ENCODE peak calls at places on chromosomes 3 and 15, in four cellular contexts. One of them, this sample, is unnamed.

GRCh38 chr3:113274425-113274824 is 63.1 kb downstream of the BOC start:
- DNase-seq in K562: no peak
- DNase-seq in HCT116: no peak
- DNase-seq in HepG2: no peak
- DNase-seq in this sample: no peak

GRCh38 chr3:125143982-125144652 is 68.4 kb downstream of the SLC12A8 start:
- DNase-seq in K562: no peak
- DNase-seq in HCT116: no peak
- DNase-seq in HepG2: no peak
- DNase-seq in this sample: no peak

GRCh38 chr3:177770821-177771220 is 573.5 kb upstream of the TBL1XR1 start:
- DNase-seq in K562: no peak
- DNase-seq in HCT116: no peak
- DNase-seq in HepG2: no peak
- DNase-seq in this sample: no peak

GRCh38 chr15:28098766-28099554 is at the start of gene OCA2:
- DNase-seq in K562: peak; percentile 98
- DNase-seq in HCT116: no peak
- DNase-seq in HepG2: peak; percentile 51
- DNase-seq in this sample: no peak

GRCh38 chr3:144112036-144112435 is 140.4 kb downstream of the DIPK2A start:
- DNase-seq in K562: no peak
- DNase-seq in HCT116: no peak
- DNase-seq in HepG2: no peak
- DNase-seq in this sample: no peak

GRCh38 chr15:92001307-92001706 is 147.8 kb downstream of the SLCO3A1 start:
- DNase-seq in K562: no peak
- DNase-seq in HCT116: no peak
- DNase-seq in HepG2: no peak
- DNase-seq in this sample: no peak

GRCh38 chr3:24454862-24455261 is 39.8 kb downstream of the THRB start:
- DNase-seq in K562: no peak
- DNase-seq in HCT116: no peak
- DNase-seq in HepG2: no peak
- DNase-seq in this sample: no peak

GRCh38 chr3:81749285-81749684 is 12.2 kb downstream of the GBE1 start:
- DNase-seq in K562: no peak
- DNase-seq in HCT116: no peak
- DNase-seq in HepG2: no peak
- DNase-seq in this sample: no peak

GRCh38 chr3:170778240-170779217 is 91.5 kb downstream of the RPL22L1 start:
- DNase-seq in K562: peak; percentile 30
- DNase-seq in HCT116: no peak
- DNase-seq in HepG2: no peak
- DNase-seq in this sample: no peak

GRCh38 chr15:85312925-85313324 is 67.5 kb upstream of the AKAP13 start:
- DNase-seq in K562: no peak
- DNase-seq in HCT116: no peak
- DNase-seq in HepG2: peak; percentile 41
- DNase-seq in this sample: no peak

GRCh38 chr3:180011927-180012326 is 24.8 kb downstream of the PEX5L start:
- DNase-seq in K562: no peak
- DNase-seq in HCT116: no peak
- DNase-seq in HepG2: no peak
- DNase-seq in this sample: no peak

GRCh38 chr3:4981688-4982494 is 2.7 kb downstream of the BHLHE40 start:
- DNase-seq in K562: no peak
- DNase-seq in HCT116: no peak
- DNase-seq in HepG2: peak; percentile 70
- DNase-seq in this sample: no peak

GRCh38 chr3:150607267-150608065 is 4.3 kb downstream of the SELENOT start:
- DNase-seq in K562: no peak
- DNase-seq in HCT116: no peak
- DNase-seq in HepG2: peak; percentile 38
- DNase-seq in this sample: no peak

GRCh38 chr15:82540055-82540983 is at the start of gene RPS17:
- DNase-seq in K562: peak; percentile 99
- DNase-seq in HCT116: peak; percentile 91
- DNase-seq in HepG2: peak; percentile 88
- DNase-seq in this sample: peak; percentile 82

GRCh38 chr15:36643551-36643950 is 64.1 kb downstream of the CDIN1 start:
- DNase-seq in K562: no peak
- DNase-seq in HCT116: peak; percentile 18
- DNase-seq in HepG2: no peak
- DNase-seq in this sample: no peak

GRCh38 chr3:130517541-130517940 is 564 bp downstream of the COL6A6 start:
- DNase-seq in K562: no peak
- DNase-seq in HCT116: no peak
- DNase-seq in HepG2: no peak
- DNase-seq in this sample: no peak

GRCh38 chr15:56984681-56985515 is 66.5 kb downstream of the TCF12 start:
- DNase-seq in K562: no peak
- DNase-seq in HCT116: no peak
- DNase-seq in HepG2: no peak
- DNase-seq in this sample: no peak

GRCh38 chr15:77329202-77329601 is 90.7 kb downstream of the PEAK1 start:
- DNase-seq in K562: no peak
- DNase-seq in HCT116: no peak
- DNase-seq in HepG2: no peak
- DNase-seq in this sample: no peak

GRCh38 chr3:40885423-40885822 is 313.9 kb upstream of the CTNNB1 start:
- DNase-seq in K562: no peak
- DNase-seq in HCT116: no peak
- DNase-seq in HepG2: no peak
- DNase-seq in this sample: no peak

GRCh38 chr3:72628065-72628464 is 220.2 kb downstream of the SHQ1 start:
- DNase-seq in K562: no peak
- DNase-seq in HCT116: no peak
- DNase-seq in HepG2: no peak
- DNase-seq in this sample: no peak

GRCh38 chr3:56484096-56484495 is 15.8 kb upstream of the ERC2 start:
- DNase-seq in K562: no peak
- DNase-seq in HCT116: no peak
- DNase-seq in HepG2: no peak
- DNase-seq in this sample: no peak

GRCh38 chr3:14438929-14439328 is 36.5 kb downstream of the SLC6A6 start:
- DNase-seq in K562: no peak
- DNase-seq in HCT116: no peak
- DNase-seq in HepG2: no peak
- DNase-seq in this sample: no peak

DNA sequence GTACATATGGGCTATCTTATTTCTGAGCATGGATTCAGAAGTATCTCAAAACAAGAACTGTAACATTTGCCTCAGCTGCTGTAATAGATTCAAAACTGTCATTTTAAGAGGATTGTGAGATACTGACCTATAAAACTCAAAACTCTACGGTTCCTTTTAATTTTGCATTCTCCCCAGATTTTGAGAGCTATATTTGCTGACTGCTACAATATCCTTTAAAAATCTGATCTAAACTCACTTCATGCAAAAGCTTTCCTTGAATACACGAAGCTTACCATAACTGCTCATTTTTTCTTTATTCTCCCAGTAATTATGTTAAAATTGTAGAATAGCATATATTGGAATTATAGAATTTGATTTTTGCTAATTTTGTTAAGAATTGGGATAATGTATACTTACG is 158.7 kb upstream of the ROBO1 start:
- DNase-seq in K562: no peak
- DNase-seq in HCT116: no peak
- DNase-seq in HepG2: no peak
- DNase-seq in this sample: no peak
- H3K27ac ChIP-seq in K562: no peak overlapping the region
- H3K27ac ChIP-seq in HCT116: no peak overlapping the region
- H3K27ac ChIP-seq in HepG2: no peak overlapping the region
- H3K27ac ChIP-seq in this sample: no peak overlapping the region

GRCh38 chr15:66515901-66516322 is 10.8 kb downstream of the ZWILCH start:
- DNase-seq in K562: no peak
- DNase-seq in HCT116: no peak
- DNase-seq in HepG2: no peak
- DNase-seq in this sample: no peak
- TF ChIP-seq TCF7L2 in K562: no peak
- TF ChIP-seq TCF7L2 in HCT116: no peak
- TF ChIP-seq TCF7L2 in HepG2: no peak
- TF ChIP-seq TCF7L2 in this sample: no peak

DNA sequence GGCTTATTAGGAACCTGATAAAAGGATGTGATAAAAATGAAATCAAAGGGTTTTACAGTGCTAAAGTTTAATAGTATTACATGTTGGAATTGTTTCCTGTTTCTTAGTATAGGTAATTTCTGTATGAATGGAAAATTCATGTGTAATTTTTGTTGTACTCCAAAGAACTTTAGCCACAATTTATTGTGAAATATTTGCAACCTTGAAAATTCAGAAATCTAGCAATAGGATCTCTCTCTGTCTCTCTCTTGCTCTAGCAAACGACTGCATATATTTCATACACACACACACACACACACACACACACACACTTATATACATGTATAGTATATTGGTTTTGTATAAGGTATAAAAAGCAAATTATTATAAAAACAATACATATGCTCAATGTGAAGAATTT is 59.6 kb downstream of the PIAS1 start:
- DNase-seq in K562: no peak
- DNase-seq in HCT116: no peak
- DNase-seq in HepG2: no peak
- DNase-seq in this sample: no peak
- H3K27ac ChIP-seq in K562: peak overlapping the region; percentile 51
- H3K27ac ChIP-seq in HCT116: no peak overlapping the region
- H3K27ac ChIP-seq in HepG2: peak overlapping the region; percentile 21
- H3K27ac ChIP-seq in this sample: no peak overlapping the region

GRCh38 chr3:195035345-195036202 is 235.4 kb downstream of the XXYLT1 start:
- DNase-seq in K562: no peak
- DNase-seq in HCT116: no peak
- DNase-seq in HepG2: no peak
- DNase-seq in this sample: no peak
- TF ChIP-seq TCF7L2 in K562: no peak
- TF ChIP-seq TCF7L2 in HCT116: no peak
- TF ChIP-seq TCF7L2 in HepG2: no peak
- TF ChIP-seq TCF7L2 in this sample: no peak

GRCh38 chr3:71110531-71111222 is 472.9 kb downstream of the FOXP1 start:
- DNase-seq in K562: no peak
- DNase-seq in HCT116: no peak
- DNase-seq in HepG2: no peak
- DNase-seq in this sample: no peak

GRCh38 chr3:71111784-71112440 is 471.6 kb downstream of the FOXP1 start:
- DNase-seq in K562: no peak
- DNase-seq in HCT116: peak; percentile 4
- DNase-seq in HepG2: peak; percentile 55
- DNase-seq in this sample: peak; percentile 73

GRCh38 chr3:71107926-71108325 is 475.6 kb downstream of the FOXP1 start:
- DNase-seq in K562: no peak
- DNase-seq in HCT116: no peak
- DNase-seq in HepG2: no peak
- DNase-seq in this sample: no peak

GRCh38 chr3:71109977-71110285 is 473.6 kb downstream of the FOXP1 start:
- DNase-seq in K562: no peak
- DNase-seq in HCT116: no peak
- DNase-seq in HepG2: no peak
- DNase-seq in this sample: no peak

DNA sequence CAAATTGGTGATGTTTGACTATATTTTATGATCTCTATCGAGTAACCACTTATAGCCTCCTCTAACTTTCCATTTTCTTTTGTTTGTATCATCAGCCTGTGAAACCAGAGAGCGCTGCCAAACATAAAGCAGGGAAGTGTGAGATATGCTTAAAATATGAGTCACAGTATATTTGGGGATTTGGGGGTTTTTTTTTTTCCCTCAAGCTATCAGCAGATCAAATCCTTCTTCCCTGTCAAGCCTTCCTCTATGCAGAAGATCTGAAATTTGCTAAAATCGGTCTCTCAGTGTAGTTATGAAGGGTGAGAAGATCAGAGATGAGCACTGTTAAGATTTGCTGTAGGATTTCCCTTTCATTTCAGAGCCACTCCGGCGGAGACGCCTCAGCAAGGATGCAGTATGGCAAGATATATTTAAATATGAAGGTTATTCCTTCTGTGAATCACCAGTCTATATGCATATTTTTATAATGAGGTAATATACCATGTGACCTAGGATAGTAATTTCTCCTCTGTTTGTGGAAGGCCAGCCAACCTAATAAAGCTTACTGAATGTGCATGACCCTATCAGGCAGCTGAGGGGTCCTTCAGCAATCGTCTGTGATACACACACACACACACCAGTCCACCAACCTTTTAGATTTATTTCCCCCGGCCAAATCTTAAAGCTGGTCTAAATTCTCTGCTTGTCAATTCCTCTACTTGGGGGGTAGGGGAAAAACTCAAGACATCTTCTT is 474.1 kb downstream of the FOXP1 start:
- DNase-seq in K562: no peak
- DNase-seq in HCT116: no peak
- DNase-seq in HepG2: no peak
- DNase-seq in this sample: peak; percentile 42
- H3K27ac ChIP-seq in K562: no peak overlapping the region
- H3K27ac ChIP-seq in HCT116: no peak overlapping the region
- H3K27ac ChIP-seq in HepG2: no peak overlapping the region
- H3K27ac ChIP-seq in this sample: no peak overlapping the region

DNA sequence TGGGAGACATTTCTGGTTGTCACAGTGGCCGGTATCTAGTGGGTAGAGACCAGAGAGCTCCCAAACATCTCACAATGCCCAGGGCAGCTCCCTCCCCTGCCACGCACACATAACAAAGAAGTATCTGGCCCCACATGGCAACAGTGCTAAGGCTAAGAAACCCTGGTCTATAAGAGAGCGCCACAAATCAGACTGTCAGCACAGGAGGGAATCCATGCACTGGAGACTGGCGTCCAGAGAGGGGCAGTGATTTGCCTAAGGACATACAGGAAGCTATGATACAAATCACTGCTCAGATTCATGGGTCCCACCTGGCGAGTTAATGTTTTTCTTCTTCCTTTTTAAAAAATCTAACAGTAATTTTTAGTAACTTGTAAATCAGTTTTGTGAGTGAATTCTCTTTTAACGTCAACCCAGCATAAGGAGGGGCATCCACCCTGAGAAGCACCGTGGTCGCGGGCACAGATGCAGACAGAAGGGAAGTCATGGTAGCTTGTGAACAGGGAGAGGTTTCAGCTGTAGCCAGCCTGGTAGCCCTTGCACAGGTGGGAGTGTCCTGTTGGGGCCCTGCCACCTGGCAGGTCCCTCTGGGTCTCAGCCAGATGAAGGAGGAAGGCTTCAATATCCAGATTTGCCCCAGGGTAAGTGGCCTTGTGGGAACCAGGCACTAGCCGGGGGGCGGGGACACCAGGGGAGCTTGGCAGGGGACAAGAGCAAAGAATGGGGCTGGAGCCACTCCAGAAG is 8.7 kb downstream of the ISG20 start:
- DNase-seq in K562: no peak
- DNase-seq in HCT116: no peak
- DNase-seq in HepG2: no peak
- DNase-seq in this sample: no peak
- TF ChIP-seq TCF7L2 in K562: no peak
- TF ChIP-seq TCF7L2 in HCT116: no peak
- TF ChIP-seq TCF7L2 in HepG2: no peak
- TF ChIP-seq TCF7L2 in this sample: no peak

This sample was measured in Panc1.